ENCODE peak calls at places on chromosomes 2 and 18, in four cellular contexts. C is fibroblast of mammary gland, M is astrocyte of the spinal cord, K is ovary. S is an unnamed sample.

GRCh38 chr2:217622205-217622621 is 380.6 kb downstream of the TNS1 start:
- DNase-seq in C (peak), M (peak), K (peak), S (peak)

GRCh38 chr2:45578056-45578843 is 32.8 kb downstream of the SRBD1 start:
- DNase-seq in C (peak), M (peak), K (no peak), S (peak)

GRCh38 chr18:21740724-21741510 is at the start of gene MIB1:
- DNase-seq in C (no peak), M (peak), K (peak), S (peak)

GRCh38 chr18:60872434-60872833 is 460.8 kb upstream of the CDH20 start:
- DNase-seq in C (no peak), M (no peak), K (no peak), S (no peak)

GRCh38 chr2:37753758-37754157 is 82.3 kb upstream of the CDC42EP3 start:
- DNase-seq in C (no peak), M (no peak), K (no peak), S (no peak)

GRCh38 chr18:13642440-13642827 is 83.9 kb downstream of the FAM210A start:
- DNase-seq in C (no peak), M (no peak), K (no peak), S (no peak)

GRCh38 chr18:10135302-10135926 is 221.6 kb downstream of the VAPA start:
- DNase-seq in C (peak), M (no peak), K (no peak), S (no peak)

GRCh38 chr2:188645982-188646381 is 328.2 kb upstream of the COL3A1 start:
- DNase-seq in C (peak), M (peak), K (no peak), S (peak)

GRCh38 chr18:62796216-62796621 is 80.9 kb downstream of the PHLPP1 start:
- DNase-seq in C (no peak), M (no peak), K (no peak), S (no peak)

GRCh38 chr2:2662037-2662846 is 331.2 kb upstream of the MYT1L start:
- DNase-seq in C (no peak), M (peak), K (no peak), S (no peak)

GRCh38 chr2:172726172-172726735 is 9.4 kb upstream of the RAPGEF4 start:
- DNase-seq in C (no peak), M (peak), K (no peak), S (peak)

GRCh38 chr2:238908960-238909951 is 61.4 kb downstream of the TWIST2 start:
- DNase-seq in C (peak), M (peak), K (peak), S (peak)

GRCh38 chr2:98459776-98460175 is 15.1 kb downstream of the INPP4A start:
- DNase-seq in C (peak), M (peak), K (no peak), S (peak)

DNA sequence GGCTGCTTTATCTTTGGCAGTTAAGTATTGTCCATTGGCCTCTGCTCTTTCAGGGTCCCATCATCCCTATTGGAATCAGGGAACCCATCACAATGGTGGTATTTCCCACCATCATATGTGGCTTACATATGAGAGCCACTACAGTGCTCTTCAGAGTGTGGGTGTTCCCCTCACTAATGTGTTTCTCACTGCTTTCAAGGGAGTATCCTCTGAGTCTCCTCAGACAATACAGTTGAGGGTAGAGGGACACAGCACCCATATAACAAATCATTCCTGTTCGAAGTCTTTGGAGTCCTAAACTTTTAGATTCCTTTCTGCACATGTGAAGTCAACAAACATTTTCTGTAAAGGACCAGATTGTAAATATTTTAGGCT is 48.7 kb upstream of the DNAJC10 start:
- DNase-seq in C (no peak), M (no peak), K (no peak), S (no peak)
- TF ChIP-seq CTCF in C (no peak), M (no peak), K (no peak), S (no peak)

GRCh38 chr2:225464346-225465025 is 65.0 kb downstream of the NYAP2 start:
- DNase-seq in C (no peak), M (no peak), K (no peak), S (no peak)
- H3K4me3 ChIP-seq in C (no peak), M (no peak), K (no peak), S (no peak)

GRCh38 chr2:133264951-133265949 is 303.0 kb downstream of the NCKAP5 start:
- DNase-seq in C (no peak), M (no peak), K (peak), S (no peak)

GRCh38 chr2:133262888-133263287 is 305.4 kb downstream of the NCKAP5 start:
- DNase-seq in C (no peak), M (peak), K (no peak), S (peak)

GRCh38 chr2:133270550-133270949 is 297.7 kb downstream of the NCKAP5 start:
- DNase-seq in C (no peak), M (no peak), K (no peak), S (no peak)

GRCh38 chr2:133266926-133267590 is 301.2 kb downstream of the NCKAP5 start:
- DNase-seq in C (no peak), M (no peak), K (no peak), S (no peak)

DNA sequence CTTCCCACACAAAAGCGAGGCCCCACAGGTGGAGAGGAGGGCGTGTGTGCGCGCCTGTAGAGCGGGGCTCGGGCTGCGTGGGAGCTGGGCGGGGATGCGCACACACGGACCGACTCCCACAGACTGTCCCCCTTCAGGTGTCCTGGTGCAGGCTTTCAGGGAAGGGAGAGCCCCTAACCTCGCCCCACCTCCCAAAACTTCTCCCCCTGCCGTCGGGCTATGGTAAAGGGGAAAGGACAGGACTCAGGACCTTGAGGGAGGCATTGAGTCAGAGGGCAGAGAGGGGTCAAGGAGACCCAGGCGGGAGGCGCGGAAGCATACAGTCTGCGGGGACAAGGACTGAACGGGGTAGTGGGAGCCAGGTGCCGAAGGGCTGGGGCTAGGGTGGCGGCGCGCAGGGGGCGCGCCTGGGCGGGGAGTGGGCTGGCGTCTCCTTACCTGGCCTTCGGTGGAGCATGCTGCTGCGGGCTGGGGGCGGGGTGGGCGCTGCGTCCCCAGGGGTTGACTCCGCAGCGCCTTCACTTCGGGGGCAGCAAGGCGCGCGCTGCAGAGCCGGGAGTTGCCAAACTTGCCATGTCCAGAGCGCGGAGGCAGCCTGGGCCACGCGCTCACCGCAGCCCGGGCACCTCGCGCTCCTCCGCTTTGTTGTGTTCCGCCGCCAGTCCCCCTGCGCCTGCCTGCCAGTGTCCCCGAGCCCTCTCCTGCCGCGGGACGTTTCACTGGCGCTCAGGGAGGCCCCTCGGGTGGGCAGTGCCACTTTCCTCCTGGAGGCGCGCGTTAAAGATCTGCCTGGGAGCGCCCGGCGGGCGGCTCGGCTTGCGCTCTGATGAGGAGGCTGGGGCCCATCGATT is 302.0 kb downstream of the NCKAP5 start:
- DNase-seq in C (no peak), M (peak), K (peak), S (no peak)
- TF ChIP-seq CTCF in C (no peak), M (peak), K (peak), S (peak)

GRCh38 chr2:126886201-126886905 is 12.3 kb upstream of the TEX51 start:
- DNase-seq in C (peak), M (peak), K (peak), S (peak)

GRCh38 chr2:126887506-126887905 is 11.2 kb upstream of the TEX51 start:
- DNase-seq in C (no peak), M (no peak), K (no peak), S (no peak)

GRCh38 chr2:126884861-126885481 is 13.7 kb upstream of the TEX51 start:
- DNase-seq in C (no peak), M (no peak), K (no peak), S (no peak)

GRCh38 chr2:126886906-126887280 is 11.8 kb upstream of the TEX51 start:
- DNase-seq in C (no peak), M (no peak), K (no peak), S (no peak)

GRCh38 chr2:126885701-126886121 is 13.0 kb upstream of the TEX51 start:
- DNase-seq in C (peak), M (peak), K (peak), S (peak)
- H3K4me3 ChIP-seq in C (peak), M (no peak), K (peak), S (peak)

S was measured in choroid plexus epithelial cell.